ENCODE peak calls at places on chromosomes 12 and 14, in nine cellular contexts. One of them, this sample, is unnamed.

GRCh38 chr14:60945984-60946383 is 34.9 kb downstream of the TRMT5 start:
- DNase-seq in astrocyte of the spinal cord: peak; percentile 34
- DNase-seq in right cardiac atrium: no peak
- DNase-seq in CD4-positive, CD25-positive, alpha-beta regulatory T cell: no peak
- DNase-seq in A549: no peak
- DNase-seq in kidney: no peak
- DNase-seq in fibroblast of lung: peak; percentile 42
- DNase-seq in AG10803: no peak
- DNase-seq in heart right ventricle: no peak
- DNase-seq in this sample: peak; percentile 17

GRCh38 chr14:58919262-58919661 is 269.2 kb upstream of the DAAM1 start:
- DNase-seq in kidney: no peak
- DNase-seq in astrocyte of the spinal cord: peak; percentile 5
- DNase-seq in CD4-positive, CD25-positive, alpha-beta regulatory T cell: no peak
- DNase-seq in heart right ventricle: no peak
- DNase-seq in right cardiac atrium: no peak
- DNase-seq in AG10803: peak; percentile 66
- DNase-seq in A549: no peak
- DNase-seq in fibroblast of lung: peak; percentile 29
- DNase-seq in this sample: no peak

GRCh38 chr12:1937481-1938224 is 19.2 kb upstream of the CACNA2D4 start:
- DNase-seq in A549: no peak
- DNase-seq in CD4-positive, CD25-positive, alpha-beta regulatory T cell: no peak
- DNase-seq in AG10803: no peak
- DNase-seq in heart right ventricle: no peak
- DNase-seq in kidney: no peak
- DNase-seq in right cardiac atrium: no peak
- DNase-seq in astrocyte of the spinal cord: no peak
- DNase-seq in fibroblast of lung: no peak
- DNase-seq in this sample: no peak

GRCh38 chr12:1013618-1014489 is 22.8 kb downstream of the ERC1 start:
- DNase-seq in heart right ventricle: no peak
- DNase-seq in fibroblast of lung: peak; percentile 85
- DNase-seq in CD4-positive, CD25-positive, alpha-beta regulatory T cell: no peak
- DNase-seq in A549: peak; percentile 80
- DNase-seq in astrocyte of the spinal cord: peak; percentile 84
- DNase-seq in kidney: no peak
- DNase-seq in AG10803: peak; percentile 82
- DNase-seq in right cardiac atrium: peak; percentile 46
- DNase-seq in this sample: no peak

GRCh38 chr14:92451245-92451644 is 62.3 kb upstream of the RIN3 start:
- DNase-seq in AG10803: no peak
- DNase-seq in kidney: no peak
- DNase-seq in CD4-positive, CD25-positive, alpha-beta regulatory T cell: no peak
- DNase-seq in fibroblast of lung: no peak
- DNase-seq in astrocyte of the spinal cord: no peak
- DNase-seq in right cardiac atrium: no peak
- DNase-seq in A549: no peak
- DNase-seq in heart right ventricle: no peak
- DNase-seq in this sample: no peak

GRCh38 chr14:68333265-68333664 is 459.6 kb downstream of the ZFP36L1 start:
- DNase-seq in fibroblast of lung: no peak
- DNase-seq in astrocyte of the spinal cord: no peak
- DNase-seq in AG10803: no peak
- DNase-seq in A549: no peak
- DNase-seq in kidney: no peak
- DNase-seq in heart right ventricle: no peak
- DNase-seq in CD4-positive, CD25-positive, alpha-beta regulatory T cell: no peak
- DNase-seq in right cardiac atrium: no peak
- DNase-seq in this sample: no peak

GRCh38 chr12:45273717-45274271 is 57.9 kb downstream of the ANO6 start:
- DNase-seq in right cardiac atrium: peak; percentile 53
- DNase-seq in CD4-positive, CD25-positive, alpha-beta regulatory T cell: no peak
- DNase-seq in kidney: no peak
- DNase-seq in heart right ventricle: peak; percentile 35
- DNase-seq in astrocyte of the spinal cord: peak; percentile 94
- DNase-seq in fibroblast of lung: peak; percentile 99
- DNase-seq in AG10803: peak; percentile 94
- DNase-seq in A549: peak; percentile 91
- DNase-seq in this sample: no peak

GRCh38 chr12:94173660-94174265 is 25.4 kb downstream of the PLXNC1 start:
- DNase-seq in heart right ventricle: no peak
- DNase-seq in fibroblast of lung: no peak
- DNase-seq in kidney: no peak
- DNase-seq in astrocyte of the spinal cord: no peak
- DNase-seq in AG10803: no peak
- DNase-seq in A549: no peak
- DNase-seq in CD4-positive, CD25-positive, alpha-beta regulatory T cell: no peak
- DNase-seq in right cardiac atrium: no peak
- DNase-seq in this sample: peak; percentile 40

GRCh38 chr12:123491056-123491455 is 33.1 kb downstream of the SNRNP35 start:
- DNase-seq in A549: no peak
- DNase-seq in heart right ventricle: no peak
- DNase-seq in astrocyte of the spinal cord: no peak
- DNase-seq in fibroblast of lung: no peak
- DNase-seq in right cardiac atrium: no peak
- DNase-seq in AG10803: no peak
- DNase-seq in kidney: no peak
- DNase-seq in CD4-positive, CD25-positive, alpha-beta regulatory T cell: no peak
- DNase-seq in this sample: no peak

GRCh38 chr14:81303258-81303935 is 82.6 kb upstream of the GTF2A1 start:
- DNase-seq in fibroblast of lung: no peak
- DNase-seq in kidney: peak; percentile 86
- DNase-seq in astrocyte of the spinal cord: no peak
- DNase-seq in AG10803: no peak
- DNase-seq in right cardiac atrium: no peak
- DNase-seq in A549: peak; percentile 48
- DNase-seq in CD4-positive, CD25-positive, alpha-beta regulatory T cell: no peak
- DNase-seq in heart right ventricle: peak; percentile 6
- DNase-seq in this sample: no peak

GRCh38 chr12:124923906-124924734 is 9.7 kb upstream of the UBC start:
- DNase-seq in fibroblast of lung: peak; percentile 77
- DNase-seq in astrocyte of the spinal cord: peak; percentile 61
- DNase-seq in AG10803: peak; percentile 86
- DNase-seq in heart right ventricle: no peak
- DNase-seq in kidney: no peak
- DNase-seq in A549: peak; percentile 89
- DNase-seq in right cardiac atrium: peak; percentile 25
- DNase-seq in CD4-positive, CD25-positive, alpha-beta regulatory T cell: no peak
- DNase-seq in this sample: no peak

GRCh38 chr12:120980800-120981368 is 2.5 kb downstream of the HNF1A start:
- DNase-seq in heart right ventricle: no peak
- DNase-seq in A549: peak; percentile 85
- DNase-seq in fibroblast of lung: no peak
- DNase-seq in kidney: peak; percentile 55
- DNase-seq in AG10803: no peak
- DNase-seq in astrocyte of the spinal cord: no peak
- DNase-seq in right cardiac atrium: no peak
- DNase-seq in CD4-positive, CD25-positive, alpha-beta regulatory T cell: no peak
- DNase-seq in this sample: no peak

GRCh38 chr12:124917841-124918621 is 3.6 kb upstream of the UBC start:
- DNase-seq in CD4-positive, CD25-positive, alpha-beta regulatory T cell: no peak
- DNase-seq in right cardiac atrium: no peak
- DNase-seq in heart right ventricle: no peak
- DNase-seq in A549: no peak
- DNase-seq in AG10803: no peak
- DNase-seq in astrocyte of the spinal cord: no peak
- DNase-seq in kidney: no peak
- DNase-seq in fibroblast of lung: peak; percentile 35
- DNase-seq in this sample: no peak

GRCh38 chr12:108773798-108774788 is 42.8 kb upstream of the CORO1C start:
- DNase-seq in fibroblast of lung: peak; percentile 67
- DNase-seq in CD4-positive, CD25-positive, alpha-beta regulatory T cell: no peak
- DNase-seq in AG10803: peak; percentile 90
- DNase-seq in heart right ventricle: peak; percentile 88
- DNase-seq in A549: peak; percentile 79
- DNase-seq in astrocyte of the spinal cord: peak; percentile 80
- DNase-seq in right cardiac atrium: peak; percentile 95
- DNase-seq in kidney: peak; percentile 88
- DNase-seq in this sample: peak; percentile 6

GRCh38 chr12:31368666-31369361 is 42.9 kb upstream of the SINHCAF start:
- DNase-seq in AG10803: no peak
- DNase-seq in right cardiac atrium: peak; percentile 52
- DNase-seq in CD4-positive, CD25-positive, alpha-beta regulatory T cell: no peak
- DNase-seq in heart right ventricle: no peak
- DNase-seq in A549: no peak
- DNase-seq in kidney: no peak
- DNase-seq in astrocyte of the spinal cord: no peak
- DNase-seq in fibroblast of lung: no peak
- DNase-seq in this sample: no peak

GRCh38 chr12:114692558-114693531 is 8.9 kb upstream of the TBX3 start:
- DNase-seq in CD4-positive, CD25-positive, alpha-beta regulatory T cell: no peak
- DNase-seq in fibroblast of lung: no peak
- DNase-seq in AG10803: peak; percentile 40
- DNase-seq in kidney: peak; percentile 45
- DNase-seq in A549: no peak
- DNase-seq in astrocyte of the spinal cord: peak; percentile 22
- DNase-seq in right cardiac atrium: no peak
- DNase-seq in heart right ventricle: no peak
- DNase-seq in this sample: no peak

GRCh38 chr12:48012070-48012469 is 7.8 kb upstream of the COL2A1 start:
- DNase-seq in kidney: no peak
- DNase-seq in fibroblast of lung: no peak
- DNase-seq in A549: no peak
- DNase-seq in CD4-positive, CD25-positive, alpha-beta regulatory T cell: no peak
- DNase-seq in AG10803: no peak
- DNase-seq in astrocyte of the spinal cord: no peak
- DNase-seq in heart right ventricle: no peak
- DNase-seq in right cardiac atrium: no peak
- DNase-seq in this sample: no peak

GRCh38 chr12:27453462-27453861 is 6.9 kb downstream of the SMCO2 start:
- DNase-seq in A549: no peak
- DNase-seq in heart right ventricle: peak; percentile 23
- DNase-seq in CD4-positive, CD25-positive, alpha-beta regulatory T cell: no peak
- DNase-seq in right cardiac atrium: no peak
- DNase-seq in AG10803: no peak
- DNase-seq in astrocyte of the spinal cord: no peak
- DNase-seq in kidney: no peak
- DNase-seq in fibroblast of lung: no peak
- DNase-seq in this sample: no peak

GRCh38 chr14:65170768-65171251 is 68.5 kb upstream of the MAX start:
- DNase-seq in right cardiac atrium: peak; percentile 54
- DNase-seq in AG10803: peak; percentile 77
- DNase-seq in CD4-positive, CD25-positive, alpha-beta regulatory T cell: no peak
- DNase-seq in heart right ventricle: peak; percentile 8
- DNase-seq in A549: peak; percentile 57
- DNase-seq in astrocyte of the spinal cord: peak; percentile 80
- DNase-seq in kidney: no peak
- DNase-seq in fibroblast of lung: peak; percentile 89
- DNase-seq in this sample: no peak
- H3K4me3 ChIP-seq in right cardiac atrium: peak overlapping the region; percentile 58
- H3K4me3 ChIP-seq in AG10803: peak overlapping the region; percentile 43
- H3K4me3 ChIP-seq in CD4-positive, CD25-positive, alpha-beta regulatory T cell: peak overlapping the region; percentile 79
- H3K4me3 ChIP-seq in heart right ventricle: peak overlapping the region; percentile 27
- H3K4me3 ChIP-seq in A549: peak overlapping the region; percentile 42
- H3K4me3 ChIP-seq in astrocyte of the spinal cord: peak overlapping the region; percentile 32
- H3K4me3 ChIP-seq in kidney: peak overlapping the region; percentile 49
- H3K4me3 ChIP-seq in fibroblast of lung: peak overlapping the region; percentile 43
- H3K4me3 ChIP-seq in this sample: no peak overlapping the region

GRCh38 chr12:53737951-53738833 is 10.9 kb upstream of the CALCOCO1 start:
- DNase-seq in astrocyte of the spinal cord: no peak
- DNase-seq in AG10803: no peak
- DNase-seq in A549: no peak
- DNase-seq in right cardiac atrium: no peak
- DNase-seq in heart right ventricle: no peak
- DNase-seq in fibroblast of lung: no peak
- DNase-seq in CD4-positive, CD25-positive, alpha-beta regulatory T cell: peak; percentile 42
- DNase-seq in kidney: peak; percentile 80
- DNase-seq in this sample: no peak
- H3K4me3 ChIP-seq in astrocyte of the spinal cord: no peak overlapping the region
- H3K4me3 ChIP-seq in AG10803: no peak overlapping the region
- H3K4me3 ChIP-seq in A549: no peak overlapping the region
- H3K4me3 ChIP-seq in right cardiac atrium: no peak overlapping the region
- H3K4me3 ChIP-seq in heart right ventricle: no peak overlapping the region
- H3K4me3 ChIP-seq in fibroblast of lung: no peak overlapping the region
- H3K4me3 ChIP-seq in CD4-positive, CD25-positive, alpha-beta regulatory T cell: no peak overlapping the region
- H3K4me3 ChIP-seq in kidney: peak overlapping the region; percentile 35
- H3K4me3 ChIP-seq in this sample: no peak overlapping the region

GRCh38 chr14:82740547-82740946 is 1206.9 kb upstream of the SEL1L start:
- DNase-seq in astrocyte of the spinal cord: no peak
- DNase-seq in AG10803: no peak
- DNase-seq in kidney: no peak
- DNase-seq in right cardiac atrium: no peak
- DNase-seq in A549: no peak
- DNase-seq in fibroblast of lung: no peak
- DNase-seq in heart right ventricle: no peak
- DNase-seq in CD4-positive, CD25-positive, alpha-beta regulatory T cell: no peak
- DNase-seq in this sample: no peak
- H3K4me3 ChIP-seq in astrocyte of the spinal cord: no peak overlapping the region
- H3K4me3 ChIP-seq in AG10803: no peak overlapping the region
- H3K4me3 ChIP-seq in kidney: no peak overlapping the region
- H3K4me3 ChIP-seq in right cardiac atrium: no peak overlapping the region
- H3K4me3 ChIP-seq in A549: no peak overlapping the region
- H3K4me3 ChIP-seq in fibroblast of lung: no peak overlapping the region
- H3K4me3 ChIP-seq in heart right ventricle: no peak overlapping the region
- H3K4me3 ChIP-seq in CD4-positive, CD25-positive, alpha-beta regulatory T cell: no peak overlapping the region
- H3K4me3 ChIP-seq in this sample: no peak overlapping the region

GRCh38 chr12:16606117-16606200 is at the start of gene LMO3:
- DNase-seq in AG10803: no peak
- DNase-seq in heart right ventricle: no peak
- DNase-seq in fibroblast of lung: no peak
- DNase-seq in CD4-positive, CD25-positive, alpha-beta regulatory T cell: no peak
- DNase-seq in right cardiac atrium: no peak
- DNase-seq in A549: no peak
- DNase-seq in kidney: no peak
- DNase-seq in astrocyte of the spinal cord: no peak
- DNase-seq in this sample: no peak
- H3K4me3 ChIP-seq in AG10803: peak within 1 kb of the TSS; percentile 63
- H3K4me3 ChIP-seq in heart right ventricle: peak within 1 kb of the TSS; percentile 48
- H3K4me3 ChIP-seq in fibroblast of lung: peak within 1 kb of the TSS; percentile 70
- H3K4me3 ChIP-seq in CD4-positive, CD25-positive, alpha-beta regulatory T cell: no peak within 1 kb of the TSS
- H3K4me3 ChIP-seq in right cardiac atrium: peak within 1 kb of the TSS; percentile 82
- H3K4me3 ChIP-seq in A549: peak within 1 kb of the TSS; percentile 41
- H3K4me3 ChIP-seq in kidney: peak within 1 kb of the TSS; percentile 68
- H3K4me3 ChIP-seq in astrocyte of the spinal cord: peak within 1 kb of the TSS; percentile 42
- H3K4me3 ChIP-seq in this sample: no peak within 1 kb of the TSS

GRCh38 chr14:28756896-28757570 is 9.6 kb upstream of the FOXG1 start:
- DNase-seq in CD4-positive, CD25-positive, alpha-beta regulatory T cell: no peak
- DNase-seq in astrocyte of the spinal cord: peak; percentile 71
- DNase-seq in fibroblast of lung: peak; percentile 56
- DNase-seq in AG10803: peak; percentile 49
- DNase-seq in A549: peak; percentile 48
- DNase-seq in kidney: no peak
- DNase-seq in right cardiac atrium: no peak
- DNase-seq in heart right ventricle: no peak
- DNase-seq in this sample: no peak
- H3K4me3 ChIP-seq in CD4-positive, CD25-positive, alpha-beta regulatory T cell: no peak overlapping the region
- H3K4me3 ChIP-seq in astrocyte of the spinal cord: no peak overlapping the region
- H3K4me3 ChIP-seq in fibroblast of lung: no peak overlapping the region
- H3K4me3 ChIP-seq in AG10803: peak overlapping the region; percentile 27
- H3K4me3 ChIP-seq in A549: no peak overlapping the region
- H3K4me3 ChIP-seq in kidney: no peak overlapping the region
- H3K4me3 ChIP-seq in right cardiac atrium: no peak overlapping the region
- H3K4me3 ChIP-seq in heart right ventricle: no peak overlapping the region
- H3K4me3 ChIP-seq in this sample: no peak overlapping the region